ENCODE peak calls at places on chromosomes 6 and 20, in seven cellular contexts. J is HCT116, T is A549, R is esophagus squamous epithelium, M is stomach, E is sigmoid colon, A is uterus. K is an unnamed sample. For H3K4me1, the result is how much of the 10 kb centered on the place peaks cover.

GRCh38 chr6:163722293-163722692 is 307.8 kb downstream of the QKI start:
- DNase-seq in J (no peak), T (no peak), R (no peak), M (peak), E (peak), A (no peak), K (no peak)

GRCh38 chr20:51768759-51769517 is 748 bp upstream of the ATP9A start:
- DNase-seq in J (no peak), T (no peak), R (no peak), M (no peak), E (no peak), A (no peak), K (no peak)

GRCh38 chr6:89716532-89716931 is 78.0 kb upstream of the LYRM2 start:
- DNase-seq in J (no peak), T (no peak), R (no peak), M (no peak), E (no peak), A (no peak), K (no peak)

GRCh38 chr6:97077380-97077779 is 152.9 kb downstream of the KLHL32 start:
- DNase-seq in J (no peak), T (no peak), R (no peak), M (no peak), E (no peak), A (no peak), K (no peak)

GRCh38 chr6:148090326-148090725 is 252.3 kb upstream of the SASH1 start:
- DNase-seq in J (no peak), T (no peak), R (no peak), M (no peak), E (no peak), A (no peak), K (no peak)

GRCh38 chr6:158707120-158707519 is 57.3 kb downstream of the SYTL3 start:
- DNase-seq in J (peak), T (peak), R (no peak), M (peak), E (peak), A (peak), K (no peak)

GRCh38 chr6:110130362-110130761 is 49.1 kb downstream of the WASF1 start:
- DNase-seq in J (no peak), T (no peak), R (no peak), M (no peak), E (no peak), A (no peak), K (no peak)

GRCh38 chr6:37027036-37027720 is 21.7 kb downstream of the FGD2 start:
- DNase-seq in J (no peak), T (no peak), R (no peak), M (no peak), E (no peak), A (no peak), K (no peak)

GRCh38 chr20:63258826-63259225 is 4.6 kb upstream of the NKAIN4 start:
- DNase-seq in J (no peak), T (no peak), R (no peak), M (no peak), E (no peak), A (no peak), K (no peak)

GRCh38 chr20:49230021-49230420 is 10.8 kb downstream of the DDX27 start:
- DNase-seq in J (no peak), T (no peak), R (no peak), M (no peak), E (peak), A (no peak), K (no peak)

GRCh38 chr6:1697688-1698351 is 88.1 kb downstream of the FOXC1 start:
- DNase-seq in J (no peak), T (no peak), R (no peak), M (no peak), E (no peak), A (no peak), K (no peak)

GRCh38 chr6:150297327-150298028 is 71.3 kb upstream of the IYD start:
- DNase-seq in J (no peak), T (peak), R (no peak), M (no peak), E (no peak), A (no peak), K (no peak)

GRCh38 chr6:19303381-19303780 is 533.8 kb upstream of the ID4 start:
- DNase-seq in J (no peak), T (no peak), R (no peak), M (peak), E (no peak), A (no peak), K (peak)

GRCh38 chr6:124132256-124132655 is 328.6 kb downstream of the NKAIN2 start:
- DNase-seq in J (no peak), T (no peak), R (no peak), M (no peak), E (no peak), A (no peak), K (no peak)

GRCh38 chr20:62161347-62161746 is 17.8 kb downstream of the SS18L1 start:
- DNase-seq in J (no peak), T (no peak), R (no peak), M (no peak), E (no peak), A (no peak), K (no peak)

GRCh38 chr6:25935953-25936352 is 5.5 kb upstream of the SLC17A2 start:
- DNase-seq in J (no peak), T (no peak), R (no peak), M (no peak), E (no peak), A (no peak), K (no peak)

GRCh38 chr6:25930532-25931410 is at the start of gene SLC17A2:
- DNase-seq in J (no peak), T (no peak), R (no peak), M (no peak), E (no peak), A (no peak), K (no peak)

GRCh38 chr6:25931411-25931709 is 869 bp upstream of the SLC17A2 start:
- DNase-seq in J (no peak), T (no peak), R (no peak), M (no peak), E (no peak), A (no peak), K (no peak)

GRCh38 chr6:25934735-25935313 is 4.3 kb upstream of the SLC17A2 start:
- DNase-seq in J (no peak), T (no peak), R (no peak), M (no peak), E (no peak), A (no peak), K (no peak)

GRCh38 chr6:25934181-25934580 is 3.7 kb upstream of the SLC17A2 start:
- DNase-seq in J (no peak), T (no peak), R (no peak), M (no peak), E (no peak), A (no peak), K (no peak)
- H3K4me1 ChIP-seq in J (under half), T (under half), R (under half), M (under half), E (under half), A (under half), K (under half)

DNA sequence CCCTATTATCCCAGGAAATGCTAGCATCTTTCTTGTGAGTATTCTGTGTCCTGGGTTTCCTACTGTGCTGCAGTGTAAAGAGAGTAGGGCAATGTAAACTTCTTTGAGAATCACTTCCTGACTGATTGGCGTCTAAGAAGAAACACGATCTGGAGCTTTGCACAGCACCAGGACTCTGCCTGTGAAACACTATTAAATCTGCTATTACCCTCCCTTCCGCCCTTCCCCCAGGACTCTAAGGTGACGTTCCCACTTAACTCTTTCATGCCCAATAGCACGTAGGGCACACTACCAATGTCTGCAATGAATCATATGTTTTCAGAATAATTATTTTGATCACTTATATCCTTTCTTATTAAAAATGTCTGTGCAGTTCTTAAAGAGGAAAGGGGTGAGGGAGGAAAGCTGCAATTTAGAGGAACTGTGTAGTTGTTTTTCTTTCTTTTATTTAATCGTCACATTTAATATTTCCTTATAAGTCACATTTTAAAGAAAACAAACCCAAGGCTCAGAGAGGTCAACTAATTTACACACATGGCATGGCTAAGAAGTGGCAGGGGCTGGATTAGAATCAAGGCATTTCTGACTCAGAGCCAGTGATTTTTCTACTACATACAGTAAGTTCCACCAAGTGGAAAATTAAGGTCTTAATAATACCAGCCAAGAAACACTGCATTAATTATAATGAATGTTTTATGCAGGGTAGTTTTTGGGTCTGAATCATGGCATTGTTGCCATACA is 607.5 kb upstream of the CITED2 start:
- DNase-seq in J (peak), T (peak), R (no peak), M (no peak), E (no peak), A (no peak), K (peak)
- H3K4me3 ChIP-seq in J (no peak), T (no peak), R (no peak), M (no peak), E (no peak), A (no peak), K (no peak)

GRCh38 chr6:151389640-151390275 is 1.6 kb downstream of the ZBTB2 start:
- DNase-seq in J (no peak), T (no peak), R (peak), M (peak), E (peak), A (peak), K (peak)
- TF ChIP-seq POLR2A in J (peak), T (peak), R (peak), M (no peak), E (peak), A (peak), K (peak)

DNA sequence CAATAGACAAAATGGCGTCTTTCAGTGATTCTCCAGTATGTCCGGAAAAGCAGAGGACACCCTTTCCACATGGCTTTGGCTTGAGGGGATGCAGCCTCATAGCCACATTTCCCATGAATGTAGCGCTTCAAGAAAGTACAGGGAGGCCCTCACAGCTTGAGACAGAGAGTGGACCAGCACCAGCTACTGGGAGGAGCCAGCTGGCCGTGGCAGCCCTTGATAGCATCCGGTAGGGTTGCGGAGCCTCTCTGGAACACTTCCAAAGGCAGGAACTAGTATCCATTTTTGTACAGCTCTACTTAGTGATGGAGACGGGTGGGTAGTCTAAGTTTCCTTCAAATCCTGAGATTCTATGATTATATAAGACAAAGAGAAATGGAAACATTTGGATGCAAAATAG is 73.8 kb downstream of the SOBP start:
- DNase-seq in J (no peak), T (no peak), R (no peak), M (no peak), E (peak), A (peak), K (no peak)
- H3K4me1 ChIP-seq in J (under half), T (under half), R (under half), M (under half), E (under half), A (under half), K (under half)

GRCh38 chr20:57395111-57395959 is 4.1 kb downstream of the RBM38 start:
- DNase-seq in J (no peak), T (no peak), R (no peak), M (peak), E (peak), A (peak), K (peak)

GRCh38 chr20:57396212-57396611 is 5.0 kb downstream of the RBM38 start:
- DNase-seq in J (no peak), T (no peak), R (no peak), M (no peak), E (peak), A (no peak), K (no peak)

GRCh38 chr20:57392512-57393271 is 1.5 kb downstream of the RBM38 start:
- DNase-seq in J (no peak), T (no peak), R (no peak), M (peak), E (peak), A (no peak), K (peak)

GRCh38 chr20:57393321-57394086 is 2.3 kb downstream of the RBM38 start:
- DNase-seq in J (no peak), T (no peak), R (no peak), M (no peak), E (peak), A (peak), K (no peak)

GRCh38 chr20:57394087-57395082 is 3.2 kb downstream of the RBM38 start:
- DNase-seq in J (no peak), T (no peak), R (no peak), M (no peak), E (peak), A (no peak), K (no peak)
- H3K4me3 ChIP-seq in J (no peak), T (no peak), R (no peak), M (no peak), E (peak), A (no peak), K (no peak)

K was measured in prostate gland.